ENCODE peak calls at places on chromosomes 16 and 17, in seven cellular contexts. One of them, this sample, is unnamed.

GRCh38 chr16:67301080-67301757 is 21.9 kb downstream of the PLEKHG4 start:
- DNase-seq in stimulated activated CD4-positive, alpha-beta T cell treated with anti-CD3 and anti-CD28 coated beads, Interleukin-15, amount 100 ng/mL, for 24 hours: no peak
- DNase-seq in mucosa of gallbladder: no peak
- DNase-seq in upper lobe of right lung: peak
- DNase-seq in stimulated activated CD8-positive, alpha-beta memory T cell treated with anti-CD3 and anti-CD28 coated beads, Interleukin-7, amount 100 ng/mL, for 1 hour: no peak
- DNase-seq in heart left ventricle: no peak
- DNase-seq in HTR-8/SVneo: no peak
- DNase-seq in this sample: no peak

GRCh38 chr17:81557276-81558114 is 5.3 kb upstream of the FAAP100 start:
- DNase-seq in stimulated activated CD4-positive, alpha-beta T cell treated with anti-CD3 and anti-CD28 coated beads, Interleukin-15, amount 100 ng/mL, for 24 hours: no peak
- DNase-seq in mucosa of gallbladder: no peak
- DNase-seq in upper lobe of right lung: no peak
- DNase-seq in stimulated activated CD8-positive, alpha-beta memory T cell treated with anti-CD3 and anti-CD28 coated beads, Interleukin-7, amount 100 ng/mL, for 1 hour: no peak
- DNase-seq in heart left ventricle: no peak
- DNase-seq in HTR-8/SVneo: no peak
- DNase-seq in this sample: no peak

GRCh38 chr16:50999181-50999580 is 151.9 kb downstream of the SALL1 start:
- DNase-seq in stimulated activated CD4-positive, alpha-beta T cell treated with anti-CD3 and anti-CD28 coated beads, Interleukin-15, amount 100 ng/mL, for 24 hours: no peak
- DNase-seq in mucosa of gallbladder: no peak
- DNase-seq in upper lobe of right lung: no peak
- DNase-seq in stimulated activated CD8-positive, alpha-beta memory T cell treated with anti-CD3 and anti-CD28 coated beads, Interleukin-7, amount 100 ng/mL, for 1 hour: no peak
- DNase-seq in heart left ventricle: no peak
- DNase-seq in HTR-8/SVneo: no peak
- DNase-seq in this sample: no peak

GRCh38 chr17:42284566-42284965 is 3.7 kb upstream of the STAT5A start:
- DNase-seq in stimulated activated CD4-positive, alpha-beta T cell treated with anti-CD3 and anti-CD28 coated beads, Interleukin-15, amount 100 ng/mL, for 24 hours: no peak
- DNase-seq in mucosa of gallbladder: no peak
- DNase-seq in upper lobe of right lung: no peak
- DNase-seq in stimulated activated CD8-positive, alpha-beta memory T cell treated with anti-CD3 and anti-CD28 coated beads, Interleukin-7, amount 100 ng/mL, for 1 hour: no peak
- DNase-seq in heart left ventricle: no peak
- DNase-seq in HTR-8/SVneo: no peak
- DNase-seq in this sample: no peak

GRCh38 chr17:44354582-44355309 is 8.9 kb downstream of the FAM171A2 start:
- DNase-seq in stimulated activated CD4-positive, alpha-beta T cell treated with anti-CD3 and anti-CD28 coated beads, Interleukin-15, amount 100 ng/mL, for 24 hours: peak
- DNase-seq in mucosa of gallbladder: no peak
- DNase-seq in upper lobe of right lung: peak
- DNase-seq in stimulated activated CD8-positive, alpha-beta memory T cell treated with anti-CD3 and anti-CD28 coated beads, Interleukin-7, amount 100 ng/mL, for 1 hour: no peak
- DNase-seq in heart left ventricle: peak
- DNase-seq in HTR-8/SVneo: no peak
- DNase-seq in this sample: peak

GRCh38 chr17:75365009-75365930 is 40.2 kb downstream of the GRB2 start:
- DNase-seq in stimulated activated CD4-positive, alpha-beta T cell treated with anti-CD3 and anti-CD28 coated beads, Interleukin-15, amount 100 ng/mL, for 24 hours: no peak
- DNase-seq in mucosa of gallbladder: no peak
- DNase-seq in upper lobe of right lung: no peak
- DNase-seq in stimulated activated CD8-positive, alpha-beta memory T cell treated with anti-CD3 and anti-CD28 coated beads, Interleukin-7, amount 100 ng/mL, for 1 hour: no peak
- DNase-seq in heart left ventricle: no peak
- DNase-seq in HTR-8/SVneo: no peak
- DNase-seq in this sample: no peak

GRCh38 chr17:81018044-81018802 is 16.7 kb upstream of the BAIAP2 start:
- DNase-seq in stimulated activated CD4-positive, alpha-beta T cell treated with anti-CD3 and anti-CD28 coated beads, Interleukin-15, amount 100 ng/mL, for 24 hours: peak
- DNase-seq in mucosa of gallbladder: no peak
- DNase-seq in upper lobe of right lung: peak
- DNase-seq in stimulated activated CD8-positive, alpha-beta memory T cell treated with anti-CD3 and anti-CD28 coated beads, Interleukin-7, amount 100 ng/mL, for 1 hour: no peak
- DNase-seq in heart left ventricle: no peak
- DNase-seq in HTR-8/SVneo: no peak
- DNase-seq in this sample: peak

GRCh38 chr16:13098536-13098935 is 197.1 kb downstream of the SHISA9 start:
- DNase-seq in stimulated activated CD4-positive, alpha-beta T cell treated with anti-CD3 and anti-CD28 coated beads, Interleukin-15, amount 100 ng/mL, for 24 hours: no peak
- DNase-seq in mucosa of gallbladder: no peak
- DNase-seq in upper lobe of right lung: no peak
- DNase-seq in stimulated activated CD8-positive, alpha-beta memory T cell treated with anti-CD3 and anti-CD28 coated beads, Interleukin-7, amount 100 ng/mL, for 1 hour: no peak
- DNase-seq in heart left ventricle: no peak
- DNase-seq in HTR-8/SVneo: no peak
- DNase-seq in this sample: no peak